ENCODE peak calls at places on chromosomes 12 and 14, in four cellular contexts. One of them, this sample, is unnamed.

GRCh38 chr12:111455448-111456320 is 50.0 kb downstream of the SH2B3 start:
- DNase-seq in activated naive CD4-positive, alpha-beta T cell: no peak
- DNase-seq in EH: peak
- DNase-seq in GM12864: no peak
- DNase-seq in this sample: peak

GRCh38 chr14:71563754-71564153 is 368.5 kb upstream of the RGS6 start:
- DNase-seq in activated naive CD4-positive, alpha-beta T cell: no peak
- DNase-seq in EH: no peak
- DNase-seq in GM12864: no peak
- DNase-seq in this sample: no peak

GRCh38 chr12:81992461-81992860 is 233.3 kb upstream of the PPFIA2 start:
- DNase-seq in activated naive CD4-positive, alpha-beta T cell: no peak
- DNase-seq in EH: no peak
- DNase-seq in GM12864: no peak
- DNase-seq in this sample: no peak

GRCh38 chr14:97177016-97177415 is 379.8 kb downstream of the VRK1 start:
- DNase-seq in activated naive CD4-positive, alpha-beta T cell: no peak
- DNase-seq in EH: no peak
- DNase-seq in GM12864: no peak
- DNase-seq in this sample: no peak

GRCh38 chr12:116136340-116136739 is 141.2 kb downstream of the MED13L start:
- DNase-seq in activated naive CD4-positive, alpha-beta T cell: no peak
- DNase-seq in EH: peak
- DNase-seq in GM12864: no peak
- DNase-seq in this sample: no peak

GRCh38 chr12:90953956-90954421 is 987 bp downstream of the CCER1 start:
- DNase-seq in activated naive CD4-positive, alpha-beta T cell: no peak
- DNase-seq in EH: no peak
- DNase-seq in GM12864: no peak
- DNase-seq in this sample: peak

GRCh38 chr12:20473133-20473532 is 104.8 kb downstream of the PDE3A start:
- DNase-seq in activated naive CD4-positive, alpha-beta T cell: no peak
- DNase-seq in EH: no peak
- DNase-seq in GM12864: no peak
- DNase-seq in this sample: no peak

GRCh38 chr14:88507208-88507607 is 47.6 kb downstream of the PTPN21 start:
- DNase-seq in activated naive CD4-positive, alpha-beta T cell: no peak
- DNase-seq in EH: no peak
- DNase-seq in GM12864: no peak
- DNase-seq in this sample: no peak

GRCh38 chr14:41130274-41130673 is 476.4 kb upstream of the LRFN5 start:
- DNase-seq in activated naive CD4-positive, alpha-beta T cell: no peak
- DNase-seq in EH: no peak
- DNase-seq in GM12864: no peak
- DNase-seq in this sample: no peak

GRCh38 chr12:76311796-76312195 is 36.4 kb downstream of the BBS10 start:
- DNase-seq in activated naive CD4-positive, alpha-beta T cell: no peak
- DNase-seq in EH: peak
- DNase-seq in GM12864: no peak
- DNase-seq in this sample: peak

GRCh38 chr12:83985068-83985467 is 927.5 kb downstream of the SLC6A15 start:
- DNase-seq in activated naive CD4-positive, alpha-beta T cell: no peak
- DNase-seq in EH: peak
- DNase-seq in GM12864: no peak
- DNase-seq in this sample: peak

GRCh38 chr14:63896278-63896720 is 43.5 kb downstream of the SYNE2 start:
- DNase-seq in activated naive CD4-positive, alpha-beta T cell: no peak
- DNase-seq in EH: peak
- DNase-seq in GM12864: no peak
- DNase-seq in this sample: no peak

GRCh38 chr14:34081576-34082136 is 130.8 kb upstream of the EGLN3 start:
- DNase-seq in activated naive CD4-positive, alpha-beta T cell: no peak
- DNase-seq in EH: peak
- DNase-seq in GM12864: no peak
- DNase-seq in this sample: no peak

GRCh38 chr12:69097619-69098368 is 141.6 kb upstream of the CPSF6 start:
- DNase-seq in activated naive CD4-positive, alpha-beta T cell: no peak
- DNase-seq in EH: peak
- DNase-seq in GM12864: no peak
- DNase-seq in this sample: no peak

GRCh38 chr14:59439256-59440015 is 25.7 kb downstream of the GPR135 start:
- DNase-seq in activated naive CD4-positive, alpha-beta T cell: no peak
- DNase-seq in EH: peak
- DNase-seq in GM12864: no peak
- DNase-seq in this sample: no peak

GRCh38 chr12:132284618-132285310 is 44.6 kb downstream of the GALNT9 start:
- DNase-seq in activated naive CD4-positive, alpha-beta T cell: no peak
- DNase-seq in EH: no peak
- DNase-seq in GM12864: no peak
- DNase-seq in this sample: no peak

GRCh38 chr12:65084579-65084978 is 36.5 kb downstream of the WIF1 start:
- DNase-seq in activated naive CD4-positive, alpha-beta T cell: no peak
- DNase-seq in EH: no peak
- DNase-seq in GM12864: no peak
- DNase-seq in this sample: no peak

GRCh38 chr14:52863339-52863700 is 71.9 kb upstream of the GNPNAT1 start:
- DNase-seq in activated naive CD4-positive, alpha-beta T cell: no peak
- DNase-seq in EH: peak
- DNase-seq in GM12864: no peak
- DNase-seq in this sample: no peak

GRCh38 chr12:12534975-12535374 is 27.7 kb downstream of the DUSP16 start:
- DNase-seq in activated naive CD4-positive, alpha-beta T cell: no peak
- DNase-seq in EH: no peak
- DNase-seq in GM12864: no peak
- DNase-seq in this sample: no peak

This sample was measured in osteoblast.